ENCODE peak calls at places on chromosomes 7 and 10, in six cellular contexts. O is LNCaP clone FGC, D is Peyer's patch, E is endothelial cell of umbilical vein, P is GM12865, S is fibroblast of lung. B is an unnamed sample.

GRCh38 chr10:93248583-93249227 is 175.0 kb downstream of the CYP26A1 start:
- DNase-seq in O (no peak), D (no peak), E (no peak), P (no peak), S (no peak), B (no peak)

GRCh38 chr10:119859422-119860258 is 13.0 kb downstream of the MCMBP start:
- DNase-seq in O (peak), D (no peak), E (peak), P (peak), S (peak), B (no peak)

GRCh38 chr10:404341-404740 is 269.1 kb downstream of the ZMYND11 start:
- DNase-seq in O (no peak), D (no peak), E (no peak), P (no peak), S (peak), B (no peak)

GRCh38 chr7:92851732-92852131 is 15.4 kb upstream of the CDK6 start:
- DNase-seq in O (no peak), D (no peak), E (no peak), P (no peak), S (no peak), B (no peak)

GRCh38 chr7:11232462-11232861 is 258.8 kb downstream of the PHF14 start:
- DNase-seq in O (no peak), D (no peak), E (no peak), P (no peak), S (no peak), B (no peak)

GRCh38 chr10:43060291-43060690 is 16.6 kb upstream of the RET start:
- DNase-seq in O (no peak), D (no peak), E (no peak), P (no peak), S (no peak), B (no peak)

GRCh38 chr10:78602201-78602917 is 466.4 kb upstream of the ZMIZ1 start:
- DNase-seq in O (no peak), D (no peak), E (no peak), P (no peak), S (no peak), B (no peak)

GRCh38 chr10:119412831-119413737 is 129.4 kb downstream of the RGS10 start:
- DNase-seq in O (no peak), D (no peak), E (no peak), P (no peak), S (peak), B (no peak)

GRCh38 chr10:43683451-43684197 is 34.9 kb upstream of the ZNF32 start:
- DNase-seq in O (no peak), D (no peak), E (no peak), P (peak), S (no peak), B (no peak)

GRCh38 chr10:78319371-78319770 is 285.7 kb downstream of the RPS24 start:
- DNase-seq in O (no peak), D (no peak), E (no peak), P (no peak), S (no peak), B (no peak)

GRCh38 chr7:40199076-40199802 is 64.4 kb downstream of the SUGCT start:
- DNase-seq in O (no peak), D (no peak), E (peak), P (peak), S (peak), B (no peak)

GRCh38 chr7:6507906-6508305 is 43.4 kb downstream of the GRID2IP start:
- DNase-seq in O (no peak), D (no peak), E (no peak), P (no peak), S (no peak), B (no peak)

GRCh38 chr10:70651661-70652060 is 20.6 kb upstream of the ADAMTS14 start:
- DNase-seq in O (no peak), D (no peak), E (no peak), P (peak), S (no peak), B (no peak)

GRCh38 chr7:82442492-82443043 is 1.0 kb downstream of the CACNA2D1 start:
- DNase-seq in O (no peak), D (no peak), E (peak), P (no peak), S (peak), B (no peak)

GRCh38 chr10:61757525-61758397 is 95.0 kb downstream of the CABCOCO1 start:
- DNase-seq in O (no peak), D (no peak), E (peak), P (no peak), S (peak), B (no peak)

GRCh38 chr10:117548191-117548668 is 5.7 kb downstream of the EMX2 start:
- DNase-seq in O (no peak), D (no peak), E (no peak), P (no peak), S (no peak), B (no peak)

GRCh38 chr7:131633342-131633843 is 77.0 kb upstream of the PODXL start:
- DNase-seq in O (no peak), D (no peak), E (peak), P (peak), S (peak), B (no peak)

GRCh38 chr7:3191545-3191944 is 109.5 kb upstream of the SDK1 start:
- DNase-seq in O (no peak), D (no peak), E (no peak), P (no peak), S (no peak), B (no peak)

GRCh38 chr10:33274096-33274785 is 60.2 kb downstream of the NRP1 start:
- DNase-seq in O (no peak), D (no peak), E (no peak), P (no peak), S (no peak), B (no peak)

GRCh38 chr7:106482091-106482490 is 178.9 kb downstream of the CCDC71L start:
- DNase-seq in O (no peak), D (no peak), E (no peak), P (no peak), S (no peak), B (no peak)

GRCh38 chr10:69703766-69704191 is 73.7 kb downstream of the FAM241B start:
- DNase-seq in O (no peak), D (no peak), E (no peak), P (no peak), S (peak), B (no peak)

GRCh38 chr10:13349776-13350274 is 1.7 kb upstream of the SEPHS1 start:
- DNase-seq in O (no peak), D (peak), E (peak), P (peak), S (peak), B (no peak)

GRCh38 chr10:130721971-130722370 is 585.8 kb downstream of the GLRX3 start:
- DNase-seq in O (no peak), D (no peak), E (no peak), P (no peak), S (no peak), B (no peak)

GRCh38 chr10:33273295-33274002 is 61.0 kb downstream of the NRP1 start:
- DNase-seq in O (peak), D (no peak), E (peak), P (no peak), S (peak), B (no peak)

GRCh38 chr7:51292596-51292995 is 24.0 kb downstream of the COBL start:
- DNase-seq in O (no peak), D (no peak), E (no peak), P (no peak), S (no peak), B (no peak)

GRCh38 chr7:100148559-100149328 is at the start of gene LAMTOR4:
- DNase-seq in O (peak), D (peak), E (peak), P (peak), S (peak), B (peak)
- TF ChIP-seq CTCF in O (no peak), D (no peak), E (no peak), P (peak), S (no peak), B (no peak)

GRCh38 chr10:31413325-31413724 is 94.3 kb downstream of the ZEB1 start:
- DNase-seq in O (no peak), D (no peak), E (peak), P (no peak), S (peak), B (no peak)
- TF ChIP-seq CTCF in O (no peak), D (no peak), E (no peak), P (no peak), S (no peak), B (no peak)

DNA sequence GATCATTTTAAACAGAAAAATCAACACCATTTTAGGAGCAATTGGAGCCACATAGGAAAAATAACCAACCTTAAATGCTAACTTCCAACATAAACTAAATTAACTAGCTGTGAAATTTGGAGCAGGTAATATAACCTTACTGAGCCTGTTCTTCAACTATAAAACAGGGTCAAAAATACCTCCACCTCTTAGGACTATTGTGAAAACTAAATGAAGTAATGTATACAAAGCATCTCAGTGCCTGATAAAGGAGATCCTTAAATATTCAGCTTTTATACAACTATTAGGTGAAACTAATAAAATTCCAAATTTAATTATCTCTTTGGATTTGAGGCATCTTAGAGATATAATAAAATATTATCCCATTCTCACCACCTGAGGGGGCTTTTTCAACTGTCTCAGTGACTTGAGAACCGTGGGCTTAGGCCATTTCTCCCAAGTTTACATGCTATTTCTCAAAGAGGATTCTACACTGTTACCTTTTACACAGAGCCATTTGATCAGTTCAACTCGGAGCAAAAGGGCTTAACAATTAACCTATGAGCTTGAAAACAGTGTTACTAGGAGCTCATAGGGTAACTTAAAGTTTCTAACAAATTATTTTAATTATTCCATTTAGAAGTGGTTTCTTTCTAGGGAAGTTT is 165.0 kb upstream of the ASAH2 start:
- DNase-seq in O (no peak), D (no peak), E (peak), P (peak), S (no peak), B (no peak)
- TF ChIP-seq CTCF in O (no peak), D (no peak), E (no peak), P (peak), S (no peak), B (no peak)

GRCh38 chr7:43652364-43652763 is 69.5 kb downstream of the STK17A start:
- DNase-seq in O (no peak), D (no peak), E (no peak), P (peak), S (peak), B (no peak)
- TF ChIP-seq CTCF in O (no peak), D (no peak), E (no peak), P (no peak), S (no peak), B (no peak)

DNA sequence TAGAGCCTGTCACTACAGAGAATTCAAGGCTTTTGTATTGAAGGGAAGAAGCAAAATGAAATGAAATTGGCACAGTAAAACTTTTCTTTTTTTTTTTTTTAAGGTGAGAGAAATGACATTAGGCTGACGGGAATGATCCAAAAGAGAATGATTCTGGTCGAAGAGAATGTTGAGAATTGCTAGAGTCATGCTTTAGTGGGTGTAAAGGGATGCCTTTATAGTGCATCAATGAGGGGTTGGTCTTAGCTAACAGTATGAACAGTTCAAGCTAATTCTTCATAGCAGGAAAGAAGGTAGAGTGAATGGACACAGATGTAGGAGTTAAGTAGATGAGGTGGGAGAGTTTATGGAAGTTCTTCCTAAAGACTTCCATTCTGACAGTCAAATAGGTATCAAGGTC is 32.3 kb upstream of the LSM8 start:
- DNase-seq in O (no peak), D (no peak), E (no peak), P (no peak), S (no peak), B (no peak)
- TF ChIP-seq CTCF in O (no peak), D (no peak), E (no peak), P (no peak), S (no peak), B (no peak)

GRCh38 chr7:23742051-23742450 is 32.0 kb downstream of the STK31 start:
- DNase-seq in O (no peak), D (no peak), E (no peak), P (no peak), S (no peak), B (no peak)

GRCh38 chr7:23751852-23752251 is 41.8 kb downstream of the STK31 start:
- DNase-seq in O (no peak), D (no peak), E (no peak), P (no peak), S (no peak), B (no peak)

GRCh38 chr7:23743226-23743625 is 33.2 kb downstream of the STK31 start:
- DNase-seq in O (no peak), D (no peak), E (no peak), P (no peak), S (no peak), B (no peak)

DNA sequence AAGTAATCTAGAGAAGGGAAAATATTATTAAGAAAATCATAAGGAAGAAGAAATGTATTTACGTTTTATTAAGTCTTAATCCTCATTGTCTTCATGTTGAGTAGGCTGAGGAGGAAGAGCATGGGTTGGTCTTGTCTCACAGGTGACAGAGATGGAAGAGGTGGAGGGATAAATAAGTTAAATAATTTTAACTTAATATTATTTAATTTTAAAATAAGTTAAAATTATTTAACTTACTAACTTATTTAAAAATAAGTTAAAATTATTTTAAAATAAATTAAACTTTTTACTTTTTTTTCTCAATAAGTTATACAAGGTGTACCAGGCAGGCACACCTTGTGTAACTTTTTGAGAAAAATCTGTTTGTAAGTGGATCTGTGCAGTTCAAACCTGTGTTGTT is 36.6 kb downstream of the STK31 start:
- DNase-seq in O (no peak), D (no peak), E (no peak), P (no peak), S (no peak), B (no peak)
- TF ChIP-seq CTCF in O (no peak), D (no peak), E (no peak), P (no peak), S (no peak), B (no peak)

GRCh38 chr10:104304346-104304745 is 33.9 kb downstream of the ITPRIP start:
- DNase-seq in O (no peak), D (no peak), E (no peak), P (no peak), S (no peak), B (no peak)
- TF ChIP-seq CTCF in O (no peak), D (no peak), E (no peak), P (no peak), S (no peak), B (no peak)

DNA sequence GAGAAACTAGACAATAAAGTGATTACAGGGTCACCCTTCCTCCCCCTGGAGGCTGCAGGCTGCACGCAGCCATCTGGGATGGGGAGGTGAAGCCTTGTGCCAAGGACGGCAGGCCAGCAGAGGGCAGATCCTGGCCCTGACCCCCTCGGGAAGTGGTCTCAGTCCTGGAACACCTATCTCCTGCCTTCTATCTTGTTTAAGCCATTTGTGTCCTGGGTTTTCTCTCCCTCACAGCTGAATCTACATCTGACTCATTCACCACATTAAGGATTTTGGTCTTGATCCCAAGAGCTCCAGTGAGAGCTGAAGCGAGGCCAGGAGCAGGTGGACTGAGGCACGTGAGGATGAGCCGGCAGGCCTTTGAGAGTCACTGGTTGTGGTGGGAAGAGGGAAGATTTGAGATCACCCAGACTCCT is 16.4 kb upstream of the PARP12 start:
- DNase-seq in O (no peak), D (no peak), E (peak), P (no peak), S (peak), B (no peak)
- TF ChIP-seq CTCF in O (peak), D (no peak), E (no peak), P (no peak), S (peak), B (no peak)

DNA sequence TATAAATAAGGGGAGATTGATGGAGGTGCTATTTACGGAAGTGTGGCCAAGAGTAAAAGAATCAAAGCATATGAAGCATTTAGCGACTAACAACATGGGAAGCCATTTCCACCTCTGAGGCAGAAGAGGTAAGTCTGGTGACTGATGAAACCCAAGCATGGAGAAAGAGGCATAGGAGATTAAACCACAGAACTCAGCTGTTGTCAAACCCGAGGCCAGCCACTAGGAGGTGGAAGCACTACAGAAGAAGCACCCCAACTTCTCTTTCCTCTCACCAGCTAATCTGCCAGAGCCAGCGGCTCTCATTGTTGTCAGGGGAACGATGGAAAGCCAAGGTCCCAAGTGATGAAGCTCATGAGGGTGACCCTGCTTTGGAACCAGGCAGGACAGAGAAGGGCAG is 19.6 kb upstream of the CNTNAP2 start:
- DNase-seq in O (no peak), D (no peak), E (no peak), P (no peak), S (no peak), B (no peak)
- TF ChIP-seq CTCF in O (no peak), D (no peak), E (no peak), P (no peak), S (no peak), B (no peak)

GRCh38 chr7:20402297-20403230 is 71.9 kb downstream of the ITGB8 start:
- DNase-seq in O (no peak), D (no peak), E (peak), P (no peak), S (peak), B (no peak)
- TF ChIP-seq CTCF in O (peak), D (peak), E (peak), P (no peak), S (peak), B (no peak)

B was measured in CD8-positive, alpha-beta T cell.